ENCODE peak calls at places on chromosome 1, in four cellular contexts. K, O, G and R are unnamed samples.

GRCh38 chr1:163161841-163162240 is 40.9 kb downstream of the RGS5 start:
- DNase-seq in O (no peak), G (no peak), K (no peak), R (no peak)

GRCh38 chr1:173190101-173190895 is 16.8 kb downstream of the TNFSF4 start:
- DNase-seq in G (peak; percentile 92), K (peak; percentile 60), O (no peak), R (no peak)

GRCh38 chr1:14603641-14604040 is 5.2 kb downstream of the KAZN start:
- DNase-seq in O (no peak), K (no peak), G (no peak), R (no peak)

GRCh38 chr1:39957299-39958020 is 2.5 kb downstream of the MFSD2A start:
- DNase-seq in O (no peak), K (no peak), G (peak; percentile 82), R (no peak)

GRCh38 chr1:67324068-67324467 is 16.4 kb downstream of the IL12RB2 start:
- DNase-seq in G (no peak), O (no peak), K (no peak), R (no peak)

GRCh38 chr1:223331301-223331700 is 32.7 kb downstream of the SUSD4 start:
- DNase-seq in O (no peak), K (no peak), G (peak; percentile 50), R (no peak)

GRCh38 chr1:106276856-106277255 is 779.6 kb upstream of the PRMT6 start:
- DNase-seq in O (no peak), K (no peak), G (no peak), R (no peak)

GRCh38 chr1:45116340-45116739 is 90.1 kb downstream of the ZSWIM5 start:
- DNase-seq in O (no peak), G (no peak), K (no peak), R (no peak)

GRCh38 chr1:3753656-3754454 is 1.6 kb downstream of the CCDC27 start:
- DNase-seq in G (no peak), K (no peak), O (no peak), R (no peak)

GRCh38 chr1:42736152-42736551 is 3.9 kb downstream of the CLDN19 start:
- DNase-seq in G (no peak), O (no peak), K (no peak), R (no peak)

GRCh38 chr1:3903141-3904005 is 3.3 kb upstream of the C1orf174 start:
- DNase-seq in G (no peak), K (no peak), O (no peak), R (no peak)

GRCh38 chr1:89519779-89520358 is 4.8 kb upstream of the LRRC8B start:
- DNase-seq in K (no peak), G (no peak), O (peak; percentile 21), R (no peak)

GRCh38 chr1:108079550-108079949 is 114.6 kb upstream of the VAV3 start:
- DNase-seq in K (no peak), G (no peak), O (peak; percentile 29), R (no peak)

GRCh38 chr1:38502772-38503171 is 356.8 kb downstream of the RRAGC start:
- DNase-seq in O (no peak), G (no peak), K (no peak), R (no peak)

GRCh38 chr1:210272666-210273065 is 40.1 kb downstream of the SERTAD4 start:
- DNase-seq in K (no peak), O (no peak), G (no peak), R (no peak)

GRCh38 chr1:67952071-67952470 is 98.4 kb downstream of the DIRAS3 start:
- DNase-seq in O (no peak), G (no peak), K (no peak), R (no peak)

GRCh38 chr1:157155658-157156057 is 17.5 kb upstream of the ETV3 start:
- DNase-seq in G (no peak), K (no peak), O (no peak), R (no peak)